ENCODE peak calls at places on chromosomes 16 and 17, in ten cellular contexts. One of them, this sample, is unnamed.

GRCh38 chr16:30183961-30184429 is 593 bp downstream of the CORO1A start:
- DNase-seq in stimulated activated CD8-positive, alpha-beta memory T cell treated with anti-CD3 and anti-CD28 coated beads, Interleukin-2, amount 100 ng/mL, for 1 hour: peak
- DNase-seq in body of pancreas: peak
- DNase-seq in cardiac muscle cell: no peak
- DNase-seq in ELF-1: no peak
- DNase-seq in islet precursor cell: no peak
- DNase-seq in progenitor cell of endocrine pancreas: no peak
- DNase-seq in T-helper 1 cell: peak
- DNase-seq in foreskin melanocyte: no peak
- DNase-seq in stimulated activated CD4-positive, alpha-beta T cell treated with anti-CD3 and anti-CD28 coated beads, Interleukin-2, amount 100 ng/mL, for 48 hours: peak
- DNase-seq in this sample: no peak

GRCh38 chr17:16941072-16941641 is 30.8 kb downstream of the TNFRSF13B start:
- DNase-seq in stimulated activated CD8-positive, alpha-beta memory T cell treated with anti-CD3 and anti-CD28 coated beads, Interleukin-2, amount 100 ng/mL, for 1 hour: no peak
- DNase-seq in body of pancreas: peak
- DNase-seq in cardiac muscle cell: no peak
- DNase-seq in ELF-1: no peak
- DNase-seq in islet precursor cell: peak
- DNase-seq in progenitor cell of endocrine pancreas: no peak
- DNase-seq in T-helper 1 cell: no peak
- DNase-seq in foreskin melanocyte: no peak
- DNase-seq in stimulated activated CD4-positive, alpha-beta T cell treated with anti-CD3 and anti-CD28 coated beads, Interleukin-2, amount 100 ng/mL, for 48 hours: no peak
- DNase-seq in this sample: no peak

GRCh38 chr17:13947499-13947898 is 121.8 kb upstream of the COX10 start:
- DNase-seq in stimulated activated CD8-positive, alpha-beta memory T cell treated with anti-CD3 and anti-CD28 coated beads, Interleukin-2, amount 100 ng/mL, for 1 hour: no peak
- DNase-seq in body of pancreas: no peak
- DNase-seq in cardiac muscle cell: no peak
- DNase-seq in ELF-1: no peak
- DNase-seq in islet precursor cell: no peak
- DNase-seq in progenitor cell of endocrine pancreas: no peak
- DNase-seq in T-helper 1 cell: no peak
- DNase-seq in foreskin melanocyte: no peak
- DNase-seq in stimulated activated CD4-positive, alpha-beta T cell treated with anti-CD3 and anti-CD28 coated beads, Interleukin-2, amount 100 ng/mL, for 48 hours: no peak
- DNase-seq in this sample: no peak

GRCh38 chr17:78409191-78409621 is 30.8 kb downstream of the PGS1 start:
- DNase-seq in stimulated activated CD8-positive, alpha-beta memory T cell treated with anti-CD3 and anti-CD28 coated beads, Interleukin-2, amount 100 ng/mL, for 1 hour: no peak
- DNase-seq in body of pancreas: peak
- DNase-seq in cardiac muscle cell: no peak
- DNase-seq in ELF-1: no peak
- DNase-seq in islet precursor cell: no peak
- DNase-seq in progenitor cell of endocrine pancreas: no peak
- DNase-seq in T-helper 1 cell: no peak
- DNase-seq in foreskin melanocyte: no peak
- DNase-seq in stimulated activated CD4-positive, alpha-beta T cell treated with anti-CD3 and anti-CD28 coated beads, Interleukin-2, amount 100 ng/mL, for 48 hours: no peak
- DNase-seq in this sample: no peak

GRCh38 chr17:79952265-79952877 is 83.3 kb downstream of the TBC1D16 start:
- DNase-seq in stimulated activated CD8-positive, alpha-beta memory T cell treated with anti-CD3 and anti-CD28 coated beads, Interleukin-2, amount 100 ng/mL, for 1 hour: no peak
- DNase-seq in body of pancreas: peak
- DNase-seq in cardiac muscle cell: no peak
- DNase-seq in ELF-1: no peak
- DNase-seq in islet precursor cell: no peak
- DNase-seq in progenitor cell of endocrine pancreas: no peak
- DNase-seq in T-helper 1 cell: no peak
- DNase-seq in foreskin melanocyte: no peak
- DNase-seq in stimulated activated CD4-positive, alpha-beta T cell treated with anti-CD3 and anti-CD28 coated beads, Interleukin-2, amount 100 ng/mL, for 48 hours: no peak
- DNase-seq in this sample: no peak

GRCh38 chr17:28295677-28296578 is 23.1 kb upstream of the TMEM97 start:
- DNase-seq in stimulated activated CD8-positive, alpha-beta memory T cell treated with anti-CD3 and anti-CD28 coated beads, Interleukin-2, amount 100 ng/mL, for 1 hour: no peak
- DNase-seq in body of pancreas: no peak
- DNase-seq in cardiac muscle cell: no peak
- DNase-seq in ELF-1: no peak
- DNase-seq in islet precursor cell: no peak
- DNase-seq in progenitor cell of endocrine pancreas: no peak
- DNase-seq in T-helper 1 cell: no peak
- DNase-seq in foreskin melanocyte: no peak
- DNase-seq in stimulated activated CD4-positive, alpha-beta T cell treated with anti-CD3 and anti-CD28 coated beads, Interleukin-2, amount 100 ng/mL, for 48 hours: no peak
- DNase-seq in this sample: no peak

GRCh38 chr17:49850772-49851386 is 3.0 kb upstream of the TAC4 start:
- DNase-seq in stimulated activated CD8-positive, alpha-beta memory T cell treated with anti-CD3 and anti-CD28 coated beads, Interleukin-2, amount 100 ng/mL, for 1 hour: no peak
- DNase-seq in body of pancreas: no peak
- DNase-seq in cardiac muscle cell: peak
- DNase-seq in ELF-1: no peak
- DNase-seq in islet precursor cell: no peak
- DNase-seq in progenitor cell of endocrine pancreas: no peak
- DNase-seq in T-helper 1 cell: no peak
- DNase-seq in foreskin melanocyte: no peak
- DNase-seq in stimulated activated CD4-positive, alpha-beta T cell treated with anti-CD3 and anti-CD28 coated beads, Interleukin-2, amount 100 ng/mL, for 48 hours: no peak
- DNase-seq in this sample: no peak

GRCh38 chr17:1067282-1067956 is 70.5 kb downstream of the TIMM22 start:
- DNase-seq in stimulated activated CD8-positive, alpha-beta memory T cell treated with anti-CD3 and anti-CD28 coated beads, Interleukin-2, amount 100 ng/mL, for 1 hour: no peak
- DNase-seq in body of pancreas: no peak
- DNase-seq in cardiac muscle cell: no peak
- DNase-seq in ELF-1: no peak
- DNase-seq in islet precursor cell: peak
- DNase-seq in progenitor cell of endocrine pancreas: no peak
- DNase-seq in T-helper 1 cell: no peak
- DNase-seq in foreskin melanocyte: no peak
- DNase-seq in stimulated activated CD4-positive, alpha-beta T cell treated with anti-CD3 and anti-CD28 coated beads, Interleukin-2, amount 100 ng/mL, for 48 hours: no peak
- DNase-seq in this sample: no peak

GRCh38 chr17:57544381-57544780 is 200.7 kb downstream of the CCDC182 start:
- DNase-seq in stimulated activated CD8-positive, alpha-beta memory T cell treated with anti-CD3 and anti-CD28 coated beads, Interleukin-2, amount 100 ng/mL, for 1 hour: no peak
- DNase-seq in body of pancreas: no peak
- DNase-seq in cardiac muscle cell: no peak
- DNase-seq in ELF-1: no peak
- DNase-seq in islet precursor cell: no peak
- DNase-seq in progenitor cell of endocrine pancreas: no peak
- DNase-seq in T-helper 1 cell: no peak
- DNase-seq in foreskin melanocyte: no peak
- DNase-seq in stimulated activated CD4-positive, alpha-beta T cell treated with anti-CD3 and anti-CD28 coated beads, Interleukin-2, amount 100 ng/mL, for 48 hours: no peak
- DNase-seq in this sample: no peak

GRCh38 chr17:436571-436970 is 84.0 kb upstream of the RPH3AL start:
- DNase-seq in stimulated activated CD8-positive, alpha-beta memory T cell treated with anti-CD3 and anti-CD28 coated beads, Interleukin-2, amount 100 ng/mL, for 1 hour: no peak
- DNase-seq in body of pancreas: no peak
- DNase-seq in cardiac muscle cell: no peak
- DNase-seq in ELF-1: no peak
- DNase-seq in islet precursor cell: no peak
- DNase-seq in progenitor cell of endocrine pancreas: no peak
- DNase-seq in T-helper 1 cell: no peak
- DNase-seq in foreskin melanocyte: no peak
- DNase-seq in stimulated activated CD4-positive, alpha-beta T cell treated with anti-CD3 and anti-CD28 coated beads, Interleukin-2, amount 100 ng/mL, for 48 hours: no peak
- DNase-seq in this sample: no peak

GRCh38 chr16:69542974-69543373 is 22.8 kb upstream of the NFAT5 start:
- DNase-seq in stimulated activated CD8-positive, alpha-beta memory T cell treated with anti-CD3 and anti-CD28 coated beads, Interleukin-2, amount 100 ng/mL, for 1 hour: no peak
- DNase-seq in body of pancreas: no peak
- DNase-seq in cardiac muscle cell: no peak
- DNase-seq in ELF-1: no peak
- DNase-seq in islet precursor cell: no peak
- DNase-seq in progenitor cell of endocrine pancreas: no peak
- DNase-seq in T-helper 1 cell: no peak
- DNase-seq in foreskin melanocyte: no peak
- DNase-seq in stimulated activated CD4-positive, alpha-beta T cell treated with anti-CD3 and anti-CD28 coated beads, Interleukin-2, amount 100 ng/mL, for 48 hours: no peak
- DNase-seq in this sample: no peak

GRCh38 chr16:27025581-27025980 is 41.1 kb upstream of the C16orf82 start:
- DNase-seq in stimulated activated CD8-positive, alpha-beta memory T cell treated with anti-CD3 and anti-CD28 coated beads, Interleukin-2, amount 100 ng/mL, for 1 hour: no peak
- DNase-seq in body of pancreas: no peak
- DNase-seq in cardiac muscle cell: no peak
- DNase-seq in ELF-1: no peak
- DNase-seq in islet precursor cell: no peak
- DNase-seq in progenitor cell of endocrine pancreas: no peak
- DNase-seq in T-helper 1 cell: no peak
- DNase-seq in foreskin melanocyte: no peak
- DNase-seq in stimulated activated CD4-positive, alpha-beta T cell treated with anti-CD3 and anti-CD28 coated beads, Interleukin-2, amount 100 ng/mL, for 48 hours: no peak
- DNase-seq in this sample: no peak

GRCh38 chr16:11665071-11665491 is 3.2 kb upstream of the SNN start:
- DNase-seq in stimulated activated CD8-positive, alpha-beta memory T cell treated with anti-CD3 and anti-CD28 coated beads, Interleukin-2, amount 100 ng/mL, for 1 hour: no peak
- DNase-seq in body of pancreas: no peak
- DNase-seq in cardiac muscle cell: no peak
- DNase-seq in ELF-1: no peak
- DNase-seq in islet precursor cell: peak
- DNase-seq in progenitor cell of endocrine pancreas: no peak
- DNase-seq in T-helper 1 cell: peak
- DNase-seq in foreskin melanocyte: no peak
- DNase-seq in stimulated activated CD4-positive, alpha-beta T cell treated with anti-CD3 and anti-CD28 coated beads, Interleukin-2, amount 100 ng/mL, for 48 hours: no peak
- DNase-seq in this sample: no peak

GRCh38 chr16:56073508-56073907 is 117.8 kb upstream of the GNAO1 start:
- DNase-seq in stimulated activated CD8-positive, alpha-beta memory T cell treated with anti-CD3 and anti-CD28 coated beads, Interleukin-2, amount 100 ng/mL, for 1 hour: no peak
- DNase-seq in body of pancreas: no peak
- DNase-seq in cardiac muscle cell: no peak
- DNase-seq in ELF-1: no peak
- DNase-seq in islet precursor cell: no peak
- DNase-seq in progenitor cell of endocrine pancreas: no peak
- DNase-seq in T-helper 1 cell: no peak
- DNase-seq in foreskin melanocyte: no peak
- DNase-seq in stimulated activated CD4-positive, alpha-beta T cell treated with anti-CD3 and anti-CD28 coated beads, Interleukin-2, amount 100 ng/mL, for 48 hours: no peak
- DNase-seq in this sample: no peak

This sample was measured in COLO829.